ENCODE peak calls at places on chromosomes 2 and 18, in five cellular contexts. G is sigmoid colon, I is IMR-90, E is transverse colon, Y is ovary. J is an unnamed sample.

GRCh38 chr2:44945676-44946427 is 4.3 kb downstream of the SIX3 start:
- DNase-seq in G (no peak), I (no peak), Y (no peak), E (no peak), J (no peak)

GRCh38 chr2:139742216-139743172 is 962.3 kb upstream of the NXPH2 start:
- DNase-seq in E (no peak), G (no peak), I (no peak), Y (no peak), J (no peak)

GRCh38 chr2:148607553-148607952 is 37.0 kb upstream of the EPC2 start:
- DNase-seq in I (no peak), G (no peak), E (no peak), Y (no peak), J (peak; percentile 66)

GRCh38 chr2:218896501-218897393 is 16.1 kb downstream of the WNT10A start:
- DNase-seq in E (peak; percentile 67), Y (no peak), I (peak; percentile 31), G (no peak), J (no peak)

GRCh38 chr18:45664824-45665763 is 49.8 kb downstream of the SLC14A2 start:
- DNase-seq in I (peak; percentile 68), E (peak; percentile 63), Y (peak; percentile 47), G (no peak), J (no peak)

GRCh38 chr2:30936924-30937323 is 129.7 kb upstream of the CAPN13 start:
- DNase-seq in Y (no peak), E (no peak), G (no peak), I (no peak), J (no peak)

GRCh38 chr2:236503100-236503499 is 66.5 kb upstream of the ACKR3 start:
- DNase-seq in G (no peak), E (no peak), I (no peak), Y (no peak), J (no peak)

GRCh38 chr18:34223164-34223892 is 1.4 kb downstream of the NOL4 start:
- DNase-seq in I (no peak), Y (no peak), G (no peak), E (no peak), J (peak; percentile 44)

DNA sequence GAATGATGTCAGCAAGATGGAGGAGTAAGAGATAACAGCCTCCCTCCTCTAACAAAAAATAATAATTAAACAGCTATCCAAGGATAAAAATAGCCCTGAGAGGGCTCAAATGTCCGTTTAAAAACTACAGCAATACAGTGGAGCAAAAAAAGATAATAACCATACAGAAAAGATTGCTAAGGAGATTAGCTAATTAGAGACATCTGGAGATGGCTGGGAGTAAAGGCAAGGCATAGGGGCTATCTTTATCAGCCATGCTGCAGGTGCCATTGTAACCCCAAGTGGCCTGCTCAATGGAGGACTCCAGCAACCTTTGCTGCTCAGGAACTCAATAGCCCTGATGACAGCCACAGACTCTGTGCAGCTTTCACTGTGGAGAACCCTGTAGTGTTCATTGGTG is 42.7 kb downstream of the MDH1 start:
- DNase-seq in E (no peak), G (no peak), I (no peak), Y (no peak), J (no peak)
- H3K9me3 ChIP-seq in E (peaks cover 10% of the 10 kb centered on the region), G (peaks cover 11% of the 10 kb centered on the region), I (peaks cover 2% of the 10 kb centered on the region), Y (no peaks in the 10 kb centered on the region), J (peaks cover 11% of the 10 kb centered on the region)

DNA sequence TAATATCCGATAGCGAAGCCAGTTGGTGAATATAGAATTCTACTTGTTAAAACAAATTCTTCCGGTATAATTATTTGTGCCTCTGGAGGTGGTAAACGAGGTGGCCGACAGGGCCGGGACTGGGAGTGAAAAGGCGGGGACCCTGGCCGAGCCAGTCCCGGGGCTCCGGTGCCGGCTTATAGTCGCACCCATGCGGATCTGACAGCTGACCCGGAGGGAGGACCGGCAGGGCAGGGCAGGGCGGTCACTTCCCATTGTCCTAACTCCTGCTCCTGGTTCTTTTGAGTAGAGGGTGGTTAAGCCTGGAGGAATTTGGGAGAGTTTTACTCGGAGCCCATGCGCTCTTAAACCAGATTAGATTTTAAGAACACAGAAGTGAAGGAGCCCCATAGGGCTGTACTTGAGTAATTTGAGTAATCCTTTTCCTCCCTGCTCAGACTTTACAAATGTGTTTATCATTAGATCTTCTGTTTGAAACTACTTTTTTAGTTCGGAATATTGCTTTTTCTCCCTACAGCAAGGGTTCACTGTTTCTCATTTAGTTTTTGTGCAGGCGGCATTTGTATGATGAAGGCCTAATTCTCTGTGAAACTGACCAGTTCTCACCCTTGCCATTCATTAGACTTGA is 1.8 kb downstream of the B3GNT2 start:
- DNase-seq in E (peak; percentile 62), I (no peak), G (no peak), Y (no peak), J (peak; percentile 67)
- TF ChIP-seq POLR2A in E (no peak), I (no peak), G (no peak), Y (no peak), J (no peak)

GRCh38 chr2:2157400-2157799 is 173.7 kb downstream of the MYT1L start:
- DNase-seq in G (no peak), E (no peak), I (no peak), Y (no peak), J (no peak)

GRCh38 chr2:2158915-2159314 is 172.2 kb downstream of the MYT1L start:
- DNase-seq in E (no peak), G (no peak), Y (no peak), I (no peak), J (no peak)

GRCh38 chr2:2159336-2159735 is 171.7 kb downstream of the MYT1L start:
- DNase-seq in Y (no peak), I (no peak), E (no peak), G (no peak), J (no peak)

GRCh38 chr2:2156881-2157280 is 174.2 kb downstream of the MYT1L start:
- DNase-seq in E (no peak), Y (no peak), G (no peak), I (no peak), J (no peak)

DNA sequence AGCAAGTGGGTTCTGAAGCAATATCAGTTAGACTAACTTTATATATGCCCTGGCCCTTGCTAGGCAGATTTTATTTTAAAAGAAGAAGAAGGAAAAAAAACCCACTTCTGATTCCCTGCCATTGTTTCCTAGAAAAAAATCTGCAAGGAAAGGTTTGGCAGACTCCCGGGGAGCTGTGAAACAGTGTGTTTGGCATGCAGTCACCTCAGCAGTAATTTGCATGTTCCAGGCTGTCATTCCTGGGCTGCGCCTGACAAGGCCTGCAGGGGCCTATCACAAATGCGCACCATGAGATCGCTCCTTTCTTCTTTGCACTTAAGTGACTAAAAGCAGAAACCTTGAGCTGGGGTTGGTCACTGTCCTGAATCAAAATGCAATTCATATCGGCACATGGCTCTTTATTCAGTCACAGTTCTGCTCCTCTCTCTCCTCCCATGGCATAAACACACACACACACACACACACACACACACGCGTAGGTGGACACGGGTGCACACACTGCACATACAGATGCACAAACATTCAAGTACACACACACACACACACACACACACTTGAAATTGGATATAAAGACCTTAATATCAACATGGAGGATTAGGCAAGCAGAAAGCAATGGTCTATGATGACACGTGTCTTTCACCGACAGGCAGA is 172.8 kb downstream of the MYT1L start:
- DNase-seq in E (no peak), Y (no peak), G (no peak), I (no peak), J (no peak)
- H3K9me3 ChIP-seq in E (peaks cover 11% of the 10 kb centered on the region), Y (no peaks in the 10 kb centered on the region), G (peaks cover 4% of the 10 kb centered on the region), I (peaks cover 31% of the 10 kb centered on the region), J (no peaks in the 10 kb centered on the region)

GRCh38 chr2:24022324-24022974 is 12.6 kb downstream of the MFSD2B start:
- DNase-seq in E (no peak), G (no peak), I (no peak), Y (no peak), J (no peak)
- TF ChIP-seq POLR2A in E (no peak), G (no peak), I (no peak), Y (no peak), J (no peak)

DNA sequence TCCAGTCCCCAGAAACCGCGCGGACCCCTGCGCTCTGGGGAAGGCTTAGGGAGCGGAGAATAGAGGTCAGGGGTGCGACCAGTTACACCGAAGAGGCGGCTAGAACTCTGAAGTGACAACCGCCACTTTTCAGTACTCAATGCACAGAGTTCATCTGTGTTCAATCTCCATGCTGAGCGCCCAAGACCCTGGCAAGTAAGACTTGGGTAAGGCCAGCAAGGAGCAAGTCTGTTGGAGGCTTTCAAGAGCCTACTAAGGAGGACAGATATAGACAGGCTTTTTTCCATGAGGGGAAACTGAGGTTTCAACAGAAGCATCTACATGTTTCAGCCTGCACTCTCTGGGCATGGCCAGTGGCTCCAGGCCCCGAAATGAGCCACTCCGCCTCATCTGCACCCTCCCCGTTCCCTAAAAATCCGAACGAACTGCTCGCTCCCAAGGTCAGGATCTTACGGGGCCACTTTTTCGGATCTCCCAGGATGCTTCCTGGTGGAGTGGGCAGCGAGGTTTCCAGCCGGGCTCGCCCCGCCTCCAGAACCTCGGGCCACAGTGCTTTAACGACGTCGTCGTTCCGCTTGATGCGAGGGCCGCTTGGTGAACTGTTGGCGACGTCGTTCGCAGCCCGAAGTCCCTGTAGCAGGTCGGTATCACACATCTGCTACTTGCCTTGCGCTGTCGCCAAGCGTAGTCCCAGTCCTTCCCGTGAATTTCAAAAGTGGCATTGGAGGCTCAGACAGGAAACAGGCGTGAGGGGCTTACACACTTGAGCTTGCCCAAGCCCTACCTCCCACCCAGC is 15.5 kb downstream of the EVX2 start:
- DNase-seq in Y (no peak), G (no peak), I (no peak), E (no peak), J (no peak)
- H3K9me3 ChIP-seq in Y (no peaks in the 10 kb centered on the region), G (no peaks in the 10 kb centered on the region), I (peaks cover 6% of the 10 kb centered on the region), E (no peaks in the 10 kb centered on the region), J (no peaks in the 10 kb centered on the region)

DNA sequence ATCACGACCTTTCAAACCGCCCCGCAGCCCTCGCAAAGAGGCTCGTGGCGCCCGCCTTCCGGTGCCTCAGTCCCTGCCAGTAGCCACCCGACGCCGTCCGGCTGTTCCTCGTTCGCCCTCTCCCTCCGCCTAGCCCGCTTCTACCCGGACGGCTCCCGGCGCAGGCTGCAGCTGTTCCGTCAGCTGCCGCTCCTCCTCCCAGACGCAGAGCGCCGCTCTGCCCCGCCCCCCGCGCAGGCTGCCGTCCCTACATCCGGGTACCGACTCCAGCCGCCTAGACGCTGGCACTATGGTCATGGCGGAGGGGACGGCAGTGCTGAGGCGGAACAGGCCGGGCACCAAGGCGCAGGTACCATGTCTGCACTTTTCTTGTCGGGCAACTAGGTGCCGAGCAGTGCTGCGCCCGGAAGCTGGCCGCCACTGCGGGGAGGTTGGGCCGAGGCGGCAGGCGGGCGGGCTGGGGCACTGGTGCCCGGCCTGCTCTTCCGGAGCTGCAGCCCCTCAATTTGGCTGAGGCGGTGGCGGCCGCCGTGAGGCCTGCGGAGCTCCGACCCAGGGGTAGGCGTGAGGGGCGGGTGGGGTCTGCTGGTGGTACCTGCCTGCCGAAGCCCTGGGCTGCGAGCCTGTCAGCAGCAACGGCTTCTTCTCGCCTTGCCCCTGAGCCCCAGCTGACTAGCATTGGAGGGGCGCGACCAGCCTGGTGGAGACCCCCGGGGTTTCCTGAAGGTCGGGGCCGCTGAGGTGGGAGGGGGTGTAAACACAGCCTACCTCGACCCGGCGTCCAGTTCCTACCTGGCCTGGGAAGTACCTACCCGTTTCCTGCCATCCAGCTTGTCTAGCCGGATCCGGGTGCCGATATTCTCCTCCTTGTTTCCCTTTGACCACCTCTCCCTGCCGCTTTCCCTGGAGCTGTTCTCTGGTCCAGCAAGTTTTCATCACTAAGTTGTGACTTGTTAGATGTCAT is at the start of gene MOB4:
- DNase-seq in E (peak; percentile 96), Y (peak; percentile 97), G (peak; percentile 97), I (peak; percentile 93), J (peak; percentile 97)
- TF ChIP-seq POLR2A in E (peak; percentile 93), Y (peak; percentile 80), G (peak; percentile 90), I (peak; percentile 88), J (peak; percentile 96)